ENCODE peak calls at places on chromosomes 3 and 15, in four cellular contexts. G is neural progenitor cell, K is transverse colon, W is uterus. Y is an unnamed sample. For H3K36me3, the result is how much of the 10 kb centered on the place peaks cover.

GRCh38 chr3:196177967-196178366 is 33.2 kb downstream of the ZDHHC19 start:
- DNase-seq in G (no peak), K (peak), W (no peak), Y (peak)

GRCh38 chr15:99983171-99983891 is 250.1 kb upstream of the LYSMD4 start:
- DNase-seq in G (peak), K (no peak), W (no peak), Y (no peak)

GRCh38 chr3:101377796-101378195 is 57.4 kb upstream of the IMPG2 start:
- DNase-seq in W (no peak), K (no peak), G (no peak), Y (peak)

GRCh38 chr3:123787133-123787532 is 97.0 kb downstream of the MYLK start:
- DNase-seq in W (no peak), K (peak), G (no peak), Y (peak)

GRCh38 chr3:149898771-149899170 is 71.9 kb downstream of the PFN2 start:
- DNase-seq in W (no peak), G (no peak), K (no peak), Y (no peak)

GRCh38 chr3:17469954-17470353 is 272.5 kb downstream of the TBC1D5 start:
- DNase-seq in G (no peak), K (no peak), W (no peak), Y (no peak)

GRCh38 chr15:67164811-67165652 is 89.4 kb downstream of the AAGAB start:
- DNase-seq in G (peak), K (no peak), W (no peak), Y (no peak)

GRCh38 chr15:99142562-99142961 is 37.7 kb downstream of the SYNM start:
- DNase-seq in K (no peak), W (no peak), G (no peak), Y (no peak)

GRCh38 chr3:179962617-179963387 is 73.9 kb downstream of the PEX5L start:
- DNase-seq in K (no peak), G (no peak), W (no peak), Y (no peak)

GRCh38 chr3:150520408-150520807 is 25.9 kb downstream of the SERP1 start:
- DNase-seq in W (no peak), K (no peak), G (no peak), Y (no peak)

GRCh38 chr15:51883436-51883835 is 54.0 kb downstream of the TMOD3 start:
- DNase-seq in W (no peak), K (no peak), G (no peak), Y (no peak)

GRCh38 chr3:59432676-59433075 is 382.9 kb upstream of the CFAP20DC start:
- DNase-seq in G (no peak), W (no peak), K (no peak), Y (no peak)

GRCh38 chr3:74692-75243 is 121.8 kb upstream of the CHL1 start:
- DNase-seq in K (no peak), G (no peak), W (peak), Y (no peak)

GRCh38 chr3:120324185-120324584 is 25.0 kb downstream of the LRRC58 start:
- DNase-seq in G (no peak), K (no peak), W (no peak), Y (no peak)
- H3K36me3 ChIP-seq in G (under half), K (under half), W (under half), Y (under half)

GRCh38 chr15:93050648-93051047 is 38.4 kb downstream of the RGMA start:
- DNase-seq in W (no peak), K (no peak), G (no peak), Y (no peak)
- H3K27ac ChIP-seq in W (no peak), K (no peak), G (peak), Y (no peak)

DNA sequence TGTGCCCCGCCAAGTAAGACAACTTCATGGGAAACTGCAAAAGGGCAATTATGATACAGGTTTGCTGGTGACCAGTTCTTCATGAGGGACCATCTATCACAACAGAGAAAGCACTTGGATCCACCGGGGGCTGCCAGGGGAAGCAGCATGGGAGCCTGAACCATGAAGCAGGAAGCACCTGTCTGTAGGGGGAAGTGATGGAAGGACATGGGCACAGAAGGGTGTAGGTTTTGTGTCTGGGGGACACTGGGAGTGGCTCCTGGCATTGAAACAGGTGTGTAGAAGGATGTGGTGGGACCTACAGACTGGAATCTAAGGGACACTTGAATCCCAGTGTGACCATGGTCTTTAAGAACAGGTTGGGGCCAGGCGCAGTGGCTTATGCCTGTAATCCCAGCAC is 22.6 kb downstream of the MKRN2 start:
- DNase-seq in K (no peak), G (no peak), W (no peak), Y (no peak)
- H3K36me3 ChIP-seq in K (under half), G (under half), W (under half), Y (under half)

GRCh38 chr15:60916674-60917468 is 312.2 kb downstream of the RORA start:
- DNase-seq in K (peak), G (peak), W (peak), Y (peak)
- H3K27ac ChIP-seq in K (peak), G (no peak), W (peak), Y (peak)